ENCODE peak calls at places on chromosomes 3 and 15, in nine cellular contexts. A is HepG2, J is right cardiac atrium, H is aorta, I is heart left ventricle, F is SJSA1, K is GM23248, O is fibroblast of lung, P is IMR-90. E is an unnamed sample. For H3K27me3, the result is how much of the 10 kb centered on the place peaks cover.

GRCh38 chr15:72979308-72979707 is 73.0 kb upstream of the NEO1 start:
- DNase-seq in A (no peak), J (no peak), H (no peak), I (no peak), F (no peak), K (no peak), O (no peak), P (no peak), E (no peak)

GRCh38 chr15:90165659-90166489 is 35.3 kb upstream of the SEMA4B start:
- DNase-seq in A (peak), J (peak), H (peak), I (peak), F (peak), K (peak), O (peak), P (peak), E (peak)

GRCh38 chr3:129593595-129594339 is 12.7 kb downstream of the PLXND1 start:
- DNase-seq in A (peak), J (no peak), H (no peak), I (no peak), F (no peak), K (peak), O (peak), P (no peak), E (no peak)

GRCh38 chr3:160637081-160637480 is 39.9 kb upstream of the ARL14 start:
- DNase-seq in A (no peak), J (no peak), H (no peak), I (no peak), F (no peak), K (peak), O (no peak), P (no peak), E (no peak)

GRCh38 chr3:46071222-46071621 is 43.9 kb upstream of the XCR1 start:
- DNase-seq in A (no peak), J (no peak), H (no peak), I (no peak), F (no peak), K (no peak), O (no peak), P (no peak), E (no peak)

GRCh38 chr3:63096248-63097058 is 181.7 kb upstream of the SYNPR start:
- DNase-seq in A (no peak), J (peak), H (peak), I (no peak), F (no peak), K (no peak), O (no peak), P (no peak), E (no peak)

GRCh38 chr3:16301490-16301889 is 36.5 kb downstream of the OXNAD1 start:
- DNase-seq in A (no peak), J (no peak), H (no peak), I (no peak), F (no peak), K (no peak), O (no peak), P (no peak), E (no peak)

GRCh38 chr3:156217674-156218352 is 97.4 kb downstream of the KCNAB1 start:
- DNase-seq in A (no peak), J (no peak), H (no peak), I (no peak), F (peak), K (peak), O (no peak), P (peak), E (peak)

GRCh38 chr15:22951381-22952280 is 28.5 kb downstream of the CYFIP1 start:
- DNase-seq in A (no peak), J (no peak), H (no peak), I (no peak), F (no peak), K (no peak), O (peak), P (no peak), E (no peak)

GRCh38 chr3:37703633-37704032 is 158.0 kb upstream of the CTDSPL start:
- DNase-seq in A (no peak), J (no peak), H (no peak), I (no peak), F (no peak), K (peak), O (peak), P (peak), E (peak)

DNA sequence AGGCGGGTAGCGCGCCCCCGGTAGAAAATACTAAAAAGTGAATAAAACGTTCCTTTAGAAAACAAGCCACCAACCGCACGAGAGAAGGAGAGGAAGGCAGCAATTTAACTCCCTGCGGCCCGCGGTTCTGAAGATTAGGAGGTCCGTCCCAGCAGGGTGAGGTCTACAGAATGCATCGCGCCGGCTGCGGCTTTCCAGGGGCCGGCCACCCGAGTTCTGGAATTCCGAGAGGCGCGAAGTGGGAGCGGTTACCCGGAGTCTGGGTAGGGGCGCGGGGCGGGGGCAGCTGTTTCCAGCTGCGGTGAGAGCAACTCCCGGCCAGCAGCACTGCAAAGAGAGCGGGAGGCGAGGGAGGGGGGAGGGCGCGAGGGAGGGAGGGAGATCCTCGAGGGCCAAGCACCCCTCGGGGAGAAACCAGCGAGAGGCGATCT is 318.6 kb downstream of the FGF12 start:
- DNase-seq in A (no peak), J (no peak), H (no peak), I (peak), F (no peak), K (peak), O (peak), P (no peak), E (no peak)
- H3K27me3 ChIP-seq in A (under half), J (under half), H (under half), I (under half), F (half or more), K (under half), O (under half), P (under half), E (under half)

DNA sequence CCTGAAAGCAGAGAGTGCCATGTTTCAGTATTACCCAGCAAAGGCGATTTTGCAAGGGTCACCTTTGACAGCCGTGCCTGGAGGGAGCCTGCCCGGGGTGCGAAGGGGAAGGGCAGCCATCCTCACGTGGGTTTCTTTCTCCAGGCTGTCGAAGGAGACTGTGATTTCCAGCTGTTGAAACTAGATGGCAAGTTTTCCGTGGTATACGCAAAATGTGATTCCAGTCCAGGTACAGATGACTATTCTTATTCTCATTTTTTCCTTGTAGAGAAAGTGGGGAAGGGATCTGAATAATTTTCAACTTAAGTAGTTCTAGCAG is 3.4 kb downstream of the AHSG start:
- DNase-seq in A (no peak), J (no peak), H (no peak), I (no peak), F (no peak), K (no peak), O (no peak), P (no peak), E (no peak)
- H3K27ac ChIP-seq in A (peak), J (no peak), H (no peak), I (no peak), F (no peak), K (no peak), O (no peak), P (no peak), E (no peak)

GRCh38 chr3:5005367-5005766 is 26.1 kb downstream of the BHLHE40 start:
- DNase-seq in A (peak), J (no peak), H (no peak), I (no peak), F (no peak), K (no peak), O (no peak), P (no peak), E (no peak)

GRCh38 chr3:5002871-5003247 is 23.6 kb downstream of the BHLHE40 start:
- DNase-seq in A (no peak), J (no peak), H (no peak), I (no peak), F (no peak), K (no peak), O (no peak), P (no peak), E (no peak)

GRCh38 chr3:5002174-5002870 is 23.1 kb downstream of the BHLHE40 start:
- DNase-seq in A (no peak), J (no peak), H (no peak), I (no peak), F (no peak), K (no peak), O (no peak), P (no peak), E (no peak)

GRCh38 chr3:5006755-5007202 is 27.5 kb downstream of the BHLHE40 start:
- DNase-seq in A (no peak), J (no peak), H (no peak), I (no peak), F (no peak), K (no peak), O (no peak), P (no peak), E (no peak)

GRCh38 chr3:5004319-5005152 is 25.3 kb downstream of the BHLHE40 start:
- DNase-seq in A (no peak), J (no peak), H (no peak), I (no peak), F (no peak), K (no peak), O (no peak), P (no peak), E (no peak)
- H3K27me3 ChIP-seq in A (under half), J (under half), H (under half), I (under half), F (under half), K (under half), O (under half), P (under half), E (under half)

GRCh38 chr3:131477813-131478212 is 25.0 kb downstream of the MRPL3 start:
- DNase-seq in A (no peak), J (no peak), H (no peak), I (no peak), F (no peak), K (no peak), O (no peak), P (no peak), E (no peak)

GRCh38 chr3:131485116-131485515 is 17.7 kb downstream of the MRPL3 start:
- DNase-seq in A (no peak), J (no peak), H (no peak), I (no peak), F (no peak), K (no peak), O (no peak), P (no peak), E (no peak)

GRCh38 chr3:131480116-131480515 is 22.7 kb downstream of the MRPL3 start:
- DNase-seq in A (no peak), J (no peak), H (no peak), I (no peak), F (no peak), K (no peak), O (no peak), P (no peak), E (no peak)
- H3K27ac ChIP-seq in A (no peak), J (no peak), H (no peak), I (no peak), F (no peak), K (no peak), O (no peak), P (no peak), E (no peak)

DNA sequence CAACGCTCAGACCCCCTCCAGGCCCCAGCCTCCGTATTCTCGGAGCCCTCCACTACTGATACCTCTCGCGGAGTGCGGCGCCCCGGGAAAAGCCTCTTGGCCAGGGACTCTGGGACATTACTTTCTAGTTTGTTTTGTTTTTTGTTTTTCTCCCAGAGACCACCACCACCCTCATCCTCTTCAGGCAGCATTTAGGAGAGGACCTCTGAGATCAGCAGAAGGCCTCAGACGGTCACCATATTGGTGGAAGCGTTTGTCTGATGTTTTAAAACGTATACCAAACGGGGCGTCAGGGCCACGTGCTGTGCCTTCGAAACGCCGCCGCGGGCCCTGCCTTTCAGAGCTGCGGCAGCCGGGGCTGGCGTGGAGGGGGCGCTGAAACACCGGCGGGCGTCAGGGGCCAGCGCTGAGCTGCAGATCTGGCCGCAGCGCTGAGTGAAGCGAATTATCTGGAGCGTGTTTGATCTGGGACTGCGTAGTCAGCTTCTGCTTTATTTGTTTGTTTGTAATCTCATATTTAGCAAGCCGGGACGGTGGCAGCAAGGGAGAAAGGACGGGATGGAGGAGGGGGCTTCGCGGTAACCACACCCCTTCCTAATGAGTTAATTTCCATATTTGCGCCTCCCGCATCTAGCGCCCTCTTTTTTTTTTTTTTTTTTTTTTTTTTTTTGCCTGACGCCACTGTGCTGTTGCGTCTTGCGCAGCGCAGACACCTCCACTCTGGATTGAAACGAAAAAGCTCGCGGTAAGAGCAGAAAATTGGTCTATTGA is 14.8 kb downstream of the SOX2 start:
- DNase-seq in A (no peak), J (no peak), H (no peak), I (no peak), F (peak), K (no peak), O (no peak), P (no peak), E (no peak)
- H3K27me3 ChIP-seq in A (under half), J (under half), H (under half), I (half or more), F (under half), K (half or more), O (under half), P (half or more), E (under half)

GRCh38 chr15:74978077-74978476 is 17.3 kb upstream of the SCAMP5 start:
- DNase-seq in A (no peak), J (no peak), H (peak), I (no peak), F (no peak), K (no peak), O (no peak), P (no peak), E (no peak)

GRCh38 chr15:74977599-74977998 is 17.8 kb upstream of the SCAMP5 start:
- DNase-seq in A (no peak), J (no peak), H (no peak), I (no peak), F (no peak), K (peak), O (no peak), P (no peak), E (no peak)

GRCh38 chr15:74983725-74984231 is 11.6 kb upstream of the SCAMP5 start:
- DNase-seq in A (no peak), J (no peak), H (no peak), I (no peak), F (no peak), K (peak), O (no peak), P (no peak), E (peak)

GRCh38 chr15:74978503-74978902 is 16.9 kb upstream of the SCAMP5 start:
- DNase-seq in A (no peak), J (no peak), H (no peak), I (no peak), F (peak), K (peak), O (no peak), P (peak), E (no peak)

DNA sequence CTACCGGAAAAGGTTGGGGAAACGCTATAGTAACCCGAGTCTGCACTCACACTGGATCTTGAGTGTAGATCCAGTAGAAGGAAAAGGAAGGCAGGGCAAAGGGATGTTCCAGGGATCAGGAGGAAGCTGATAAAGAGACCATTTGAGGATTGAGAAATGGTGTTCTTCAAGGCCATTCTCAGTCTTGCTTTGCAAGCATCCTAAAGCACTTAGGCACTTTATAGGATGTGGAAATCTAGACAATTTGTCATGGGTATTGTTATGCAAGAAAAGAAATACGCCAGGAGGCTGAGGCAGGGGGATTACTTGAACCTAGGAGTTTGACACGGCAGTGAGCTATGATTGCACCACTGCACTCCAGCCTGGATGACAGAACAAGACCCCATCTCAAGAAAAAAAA is 13.2 kb upstream of the SCAMP5 start:
- DNase-seq in A (no peak), J (no peak), H (no peak), I (no peak), F (no peak), K (no peak), O (no peak), P (no peak), E (no peak)
- H3K27ac ChIP-seq in A (no peak), J (no peak), H (no peak), I (no peak), F (no peak), K (no peak), O (no peak), P (no peak), E (no peak)

GRCh38 chr15:70576276-70576675 is 187.1 kb downstream of the UACA start:
- DNase-seq in A (no peak), J (no peak), H (no peak), I (no peak), F (no peak), K (peak), O (no peak), P (no peak), E (no peak)
- H3K27me3 ChIP-seq in A (under half), J (under half), H (under half), I (under half), F (under half), K (under half), O (under half), P (under half), E (under half)

GRCh38 chr15:74531144-74531811 is 9.7 kb upstream of the ARID3B start:
- DNase-seq in A (peak), J (no peak), H (no peak), I (no peak), F (peak), K (peak), O (peak), P (peak), E (peak)
- H3K27ac ChIP-seq in A (no peak), J (no peak), H (no peak), I (no peak), F (peak), K (peak), O (peak), P (peak), E (peak)